ENCODE peak calls at places on chromosomes 16 and 17, in seven cellular contexts. G is Calu3, O is activated T-cell treated with anti-CD3 and anti-CD28 coated beads for 24 hours, E is endothelial cell, B is lower leg skin, D is AG10803, M is fibroblast of the conjunctiva. R is an unnamed sample.

GRCh38 chr16:69141014-69141413 is 8.6 kb downstream of the UTP4 start:
- DNase-seq in G (no peak), B (no peak), O (no peak), E (no peak), D (no peak), M (no peak), R (no peak)

GRCh38 chr16:46650224-46650623 is 29.0 kb upstream of the SHCBP1 start:
- DNase-seq in O (no peak), G (no peak), E (no peak), D (peak; percentile 50), B (peak; percentile 34), M (peak; percentile 43), R (no peak)

GRCh38 chr17:80968602-80969029 is 23.0 kb upstream of the CHMP6 start:
- DNase-seq in M (no peak), B (no peak), G (no peak), O (no peak), E (no peak), D (peak; percentile 60), R (no peak)

GRCh38 chr17:14359251-14359939 is 58.5 kb downstream of the HS3ST3B1 start:
- DNase-seq in O (peak; percentile 22), G (no peak), D (no peak), M (no peak), B (no peak), E (no peak), R (no peak)

GRCh38 chr16:88637797-88638196 is 575 bp upstream of the IL17C start:
- DNase-seq in D (no peak), E (no peak), G (no peak), B (no peak), O (no peak), M (no peak), R (no peak)

GRCh38 chr16:83799336-83799735 is 8.4 kb upstream of the HSBP1 start:
- DNase-seq in B (no peak), O (no peak), M (no peak), G (no peak), E (no peak), D (no peak), R (no peak)

GRCh38 chr17:10879110-10879509 is 41.2 kb upstream of the PIRT start:
- DNase-seq in E (no peak), B (no peak), O (no peak), G (peak; percentile 4), M (no peak), D (no peak), R (peak; percentile 28)

GRCh38 chr17:44209786-44210341 is 9.6 kb downstream of the UBTF start:
- DNase-seq in O (peak; percentile 39), G (no peak), D (no peak), M (no peak), E (no peak), B (no peak), R (no peak)

GRCh38 chr17:7293821-7294613 is 422 bp downstream of the YBX2 start:
- DNase-seq in M (no peak), E (peak; percentile 36), O (no peak), D (no peak), G (no peak), B (no peak), R (peak; percentile 79)

GRCh38 chr16:19269098-19269497 is 16.4 kb upstream of the CLEC19A start:
- DNase-seq in D (no peak), E (no peak), O (no peak), B (no peak), G (no peak), M (no peak), R (no peak)

GRCh38 chr16:50154369-50154947 is 1.4 kb downstream of the TENT4B start:
- DNase-seq in B (no peak), D (peak; percentile 9), E (no peak), M (no peak), O (no peak), G (no peak), R (no peak)

GRCh38 chr16:11370084-11370931 is 25.0 kb downstream of the RMI2 start:
- DNase-seq in M (no peak), O (no peak), D (peak; percentile 11), G (no peak), E (no peak), B (no peak), R (no peak)

GRCh38 chr16:24776486-24777220 is 47.2 kb downstream of the TNRC6A start:
- DNase-seq in M (peak; percentile 18), D (peak; percentile 55), G (no peak), O (no peak), E (no peak), B (no peak), R (no peak)

GRCh38 chr16:29784901-29785500 is 5.5 kb upstream of the KIF22 start:
- DNase-seq in M (no peak), B (peak; percentile 95), D (peak; percentile 50), E (peak; percentile 88), O (peak; percentile 63), G (peak; percentile 72), R (no peak)

GRCh38 chr17:65202833-65203571 is 65.8 kb downstream of the RGS9 start:
- DNase-seq in M (no peak), O (no peak), D (no peak), B (no peak), G (no peak), E (no peak), R (no peak)

GRCh38 chr16:88430185-88430523 is 22.9 kb upstream of the ZFPM1 start:
- DNase-seq in G (no peak), D (no peak), E (peak; percentile 38), B (no peak), O (no peak), M (no peak), R (no peak)

GRCh38 chr16:51225902-51226301 is 74.8 kb upstream of the SALL1 start:
- DNase-seq in O (no peak), B (no peak), G (no peak), D (no peak), E (no peak), M (no peak), R (no peak)

GRCh38 chr16:27179500-27180072 is 23.7 kb upstream of the KDM8 start:
- DNase-seq in D (peak; percentile 62), G (peak; percentile 75), E (peak; percentile 81), O (peak; percentile 72), B (peak; percentile 97), M (peak; percentile 38), R (peak; percentile 52)

GRCh38 chr16:74064120-74064735 is 232.4 kb upstream of the PSMD7 start:
- DNase-seq in G (no peak), D (no peak), M (no peak), B (no peak), O (no peak), E (no peak), R (no peak)

GRCh38 chr17:60744355-60744958 is 66.8 kb downstream of the BCAS3 start:
- DNase-seq in E (no peak), D (peak; percentile 9), G (no peak), O (no peak), M (no peak), B (no peak), R (no peak)

GRCh38 chr17:40443988-40444899 is 994 bp downstream of the IGFBP4 start:
- DNase-seq in E (no peak), G (no peak), O (no peak), B (no peak), D (no peak), M (no peak), R (no peak)

GRCh38 chr17:61284174-61284573 is 115.5 kb upstream of the TBX2 start:
- DNase-seq in E (no peak), M (no peak), D (peak; percentile 80), O (no peak), G (no peak), B (no peak), R (no peak)

GRCh38 chr16:67872631-67873434 is at the start of gene EDC4:
- DNase-seq in O (peak; percentile 87), B (peak; percentile 95), M (peak; percentile 38), G (peak; percentile 94), E (peak; percentile 68), D (peak; percentile 79), R (peak; percentile 87)